ENCODE peak calls at places on chromosome 9, in five cellular contexts. K is Calu3, A is PC-9, D is H9, E is cardiac fibroblast. Z is an unnamed sample.

GRCh38 chr9:38284768-38285080 is 107.8 kb upstream of the ALDH1B1 start:
- DNase-seq in D (peak; percentile 42), K (no peak), E (no peak), A (no peak), Z (no peak)

GRCh38 chr9:112719696-112720095 is 1.8 kb upstream of the INIP start:
- DNase-seq in D (no peak), A (no peak), E (peak; percentile 24), K (no peak), Z (no peak)

GRCh38 chr9:129258124-129258822 is 80.2 kb upstream of the IER5L start:
- DNase-seq in A (peak; percentile 90), K (peak; percentile 82), E (peak; percentile 95), D (peak; percentile 97), Z (peak; percentile 86)

GRCh38 chr9:75979362-75979761 is 88.9 kb downstream of the PCSK5 start:
- DNase-seq in K (peak; percentile 14), A (no peak), D (peak; percentile 42), E (peak; percentile 12), Z (no peak)

GRCh38 chr9:99211746-99212145 is 10.0 kb downstream of the ALG2 start:
- DNase-seq in K (no peak), D (peak; percentile 55), E (no peak), A (no peak), Z (no peak)

GRCh38 chr9:9214052-9214451 is 1398.8 kb downstream of the PTPRD start:
- DNase-seq in E (no peak), A (no peak), K (no peak), D (no peak), Z (no peak)

GRCh38 chr9:27844797-27845196 is 271.5 kb upstream of the C9orf72 start:
- DNase-seq in A (no peak), E (no peak), K (no peak), D (no peak), Z (no peak)

GRCh38 chr9:91847576-91847975 is 102.5 kb downstream of the ROR2 start:
- DNase-seq in D (no peak), K (no peak), E (peak; percentile 78), A (no peak), Z (no peak)

GRCh38 chr9:92974696-92975451 is 27.6 kb downstream of the FGD3 start:
- DNase-seq in A (peak; percentile 66), E (no peak), K (no peak), D (no peak), Z (no peak)
- TF ChIP-seq CTCF in A (no peak), E (no peak), K (no peak), D (no peak), Z (no peak)

GRCh38 chr9:136926154-136926704 is 18.3 kb downstream of the FBXW5 start:
- DNase-seq in A (no peak), D (peak; percentile 20), K (no peak), E (no peak), Z (no peak)
- TF ChIP-seq CTCF in A (no peak), D (no peak), K (no peak), E (no peak), Z (no peak)

DNA sequence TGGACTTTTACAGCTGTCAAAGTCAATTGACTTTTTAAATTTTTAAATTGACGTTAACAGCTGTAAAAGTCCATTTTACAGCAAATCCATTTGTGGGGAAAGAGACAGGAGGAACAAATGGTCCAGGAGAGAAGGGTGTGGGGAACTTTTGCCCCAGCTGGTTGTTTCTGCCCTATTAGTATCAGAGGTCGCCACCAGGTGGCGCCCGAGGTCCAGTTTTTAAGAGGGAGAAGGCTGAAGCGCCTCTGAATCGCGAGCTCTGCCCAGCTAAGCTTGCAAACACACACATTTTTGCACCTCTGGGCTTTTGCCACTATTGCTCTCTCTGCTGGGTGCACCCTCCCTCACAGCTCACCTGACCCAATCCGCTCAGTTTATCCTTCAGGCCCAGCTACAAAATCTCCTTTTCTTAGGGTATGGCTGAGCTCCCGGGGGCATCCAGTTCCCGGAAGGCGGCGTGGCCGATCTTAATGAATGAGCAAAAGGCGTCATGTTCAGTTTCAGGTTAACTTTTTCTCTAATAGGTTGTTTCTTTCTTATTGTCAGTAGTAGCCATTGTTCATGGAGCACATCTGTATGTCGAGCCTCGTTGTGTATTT is 6.3 kb upstream of the TTLL11 start:
- DNase-seq in D (peak; percentile 76), E (peak; percentile 84), A (peak; percentile 73), K (peak; percentile 74), Z (peak; percentile 83)
- TF ChIP-seq CTCF in D (peak; percentile 90), E (peak; percentile 80), A (peak; percentile 88), K (peak; percentile 73), Z (peak; percentile 49)

GRCh38 chr9:130450344-130451003 is 5.7 kb downstream of the ASS1 start:
- DNase-seq in E (no peak), A (no peak), K (peak; percentile 41), D (peak; percentile 68), Z (no peak)

GRCh38 chr9:130452835-130453234 is 8.1 kb downstream of the ASS1 start:
- DNase-seq in D (no peak), K (no peak), A (no peak), E (no peak), Z (no peak)

GRCh38 chr9:130453487-130453886 is 8.7 kb downstream of the ASS1 start:
- DNase-seq in A (peak; percentile 80), K (peak; percentile 72), E (peak; percentile 71), D (no peak), Z (no peak)

GRCh38 chr9:130451004-130451390 is 6.2 kb downstream of the ASS1 start:
- DNase-seq in K (no peak), D (no peak), E (no peak), A (no peak), Z (no peak)

GRCh38 chr9:130451509-130452388 is 7.0 kb downstream of the ASS1 start:
- DNase-seq in E (peak; percentile 98), D (peak; percentile 74), A (peak; percentile 94), K (peak; percentile 89), Z (no peak)
- TF ChIP-seq CTCF in E (peak; percentile 72), D (peak; percentile 87), A (peak; percentile 88), K (peak; percentile 55), Z (no peak)

GRCh38 chr9:68685213-68685612 is 19.8 kb upstream of the PIP5K1B start:
- DNase-seq in D (no peak), A (no peak), E (no peak), K (no peak), Z (no peak)

GRCh38 chr9:68690088-68690487 is 15.0 kb upstream of the PIP5K1B start:
- DNase-seq in K (peak; percentile 14), A (no peak), D (no peak), E (peak; percentile 74), Z (no peak)

GRCh38 chr9:68683433-68683832 is 21.6 kb upstream of the PIP5K1B start:
- DNase-seq in D (no peak), K (no peak), E (no peak), A (no peak), Z (no peak)

DNA sequence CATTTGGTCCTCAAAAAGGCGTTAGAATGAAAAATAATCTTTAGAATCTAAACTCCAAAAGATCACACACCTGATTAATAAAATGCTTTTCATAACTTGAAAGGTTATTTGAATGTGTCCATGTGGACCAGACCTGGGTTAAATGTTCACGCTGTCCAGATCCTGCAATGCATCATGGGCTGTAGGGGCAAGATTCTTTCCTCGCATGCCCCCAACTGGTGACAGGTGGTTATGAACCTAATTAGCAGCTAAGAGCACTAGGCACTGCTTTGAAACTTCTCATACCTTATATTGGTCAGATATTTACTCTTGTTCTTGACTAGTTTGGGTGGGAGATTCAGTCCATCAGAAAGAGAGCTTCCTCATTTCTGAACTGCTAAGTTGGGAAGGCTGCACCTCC is 19.3 kb upstream of the PIP5K1B start:
- DNase-seq in K (peak; percentile 58), D (peak; percentile 58), A (no peak), E (no peak), Z (peak; percentile 73)
- TF ChIP-seq CTCF in K (no peak), D (peak; percentile 69), A (peak; percentile 17), E (peak; percentile 5), Z (peak; percentile 66)

GRCh38 chr9:2227468-2227867 is 212.3 kb downstream of the SMARCA2 start:
- DNase-seq in K (no peak), E (peak; percentile 76), A (no peak), D (no peak), Z (no peak)

GRCh38 chr9:2229109-2229733 is 214.1 kb downstream of the SMARCA2 start:
- DNase-seq in E (no peak), A (peak; percentile 23), D (no peak), K (peak; percentile 16), Z (peak; percentile 10)

GRCh38 chr9:2230362-2230761 is 215.2 kb downstream of the SMARCA2 start:
- DNase-seq in E (no peak), A (no peak), D (no peak), K (no peak), Z (no peak)

GRCh38 chr9:2228641-2229040 is 213.5 kb downstream of the SMARCA2 start:
- DNase-seq in K (no peak), E (no peak), A (no peak), D (no peak), Z (no peak)

DNA sequence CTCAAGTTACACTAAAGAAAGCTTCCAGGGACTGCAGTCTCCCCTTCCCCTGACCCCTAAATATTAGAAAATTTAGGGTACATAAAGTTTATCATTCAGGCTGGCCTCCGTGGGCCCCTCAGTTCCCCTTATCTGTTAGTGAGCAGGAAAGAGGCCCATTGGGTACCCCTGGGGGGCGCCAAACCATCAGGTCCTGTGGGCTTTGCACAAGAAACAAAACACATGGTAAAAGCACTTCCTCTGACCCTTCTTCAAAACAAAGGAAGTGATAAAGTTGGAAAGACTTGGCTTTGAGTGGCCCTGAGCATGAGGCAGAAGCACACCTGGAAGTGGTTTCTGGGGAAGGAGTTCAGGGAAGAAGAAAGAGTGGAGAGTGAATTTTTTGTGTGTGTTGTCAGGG is 213.0 kb downstream of the SMARCA2 start:
- DNase-seq in K (peak; percentile 23), E (peak; percentile 26), D (peak; percentile 71), A (no peak), Z (no peak)
- TF ChIP-seq CTCF in K (no peak), E (peak; percentile 33), D (peak; percentile 80), A (peak; percentile 24), Z (peak; percentile 8)